ENCODE peak calls at places on chromosomes 6 and 20, in ten cellular contexts. One of them, this sample, is unnamed.

GRCh38 chr6:167470101-167470835 is 145.4 kb downstream of the TTLL2 start:
- DNase-seq in K562: no peak
- DNase-seq in GM23338: no peak
- DNase-seq in A549: no peak
- DNase-seq in astrocyte: no peak
- DNase-seq in neuronal stem cell: no peak
- DNase-seq in fibroblast of lung: no peak
- DNase-seq in GM23248: no peak
- DNase-seq in neural progenitor cell: no peak
- DNase-seq in H1: no peak
- DNase-seq in this sample: no peak

GRCh38 chr20:21640556-21640955 is 64.9 kb upstream of the PAX1 start:
- DNase-seq in A549: peak; percentile 52
- DNase-seq in K562: peak; percentile 13
- DNase-seq in GM23338: peak; percentile 81
- DNase-seq in neural progenitor cell: peak; percentile 64
- DNase-seq in GM23248: no peak
- DNase-seq in neuronal stem cell: peak; percentile 9
- DNase-seq in fibroblast of lung: no peak
- DNase-seq in H1: peak; percentile 38
- DNase-seq in astrocyte: no peak
- DNase-seq in this sample: peak; percentile 54

GRCh38 chr20:24648919-24649318 is 179.5 kb downstream of the SYNDIG1 start:
- DNase-seq in astrocyte: no peak
- DNase-seq in neuronal stem cell: no peak
- DNase-seq in A549: no peak
- DNase-seq in neural progenitor cell: no peak
- DNase-seq in GM23248: no peak
- DNase-seq in H1: no peak
- DNase-seq in GM23338: no peak
- DNase-seq in fibroblast of lung: no peak
- DNase-seq in K562: no peak
- DNase-seq in this sample: no peak

GRCh38 chr6:7561153-7561964 is 19.9 kb downstream of the DSP start:
- DNase-seq in GM23338: no peak
- DNase-seq in GM23248: peak; percentile 51
- DNase-seq in H1: no peak
- DNase-seq in K562: peak; percentile 56
- DNase-seq in astrocyte: no peak
- DNase-seq in A549: no peak
- DNase-seq in neural progenitor cell: no peak
- DNase-seq in fibroblast of lung: no peak
- DNase-seq in neuronal stem cell: no peak
- DNase-seq in this sample: no peak

GRCh38 chr6:44859901-44860410 is 468.2 kb upstream of the RUNX2 start:
- DNase-seq in K562: no peak
- DNase-seq in A549: no peak
- DNase-seq in H1: no peak
- DNase-seq in GM23248: no peak
- DNase-seq in neuronal stem cell: no peak
- DNase-seq in GM23338: no peak
- DNase-seq in astrocyte: no peak
- DNase-seq in neural progenitor cell: no peak
- DNase-seq in fibroblast of lung: no peak
- DNase-seq in this sample: no peak

GRCh38 chr6:170086639-170087420 is 204.0 kb downstream of the DLL1 start:
- DNase-seq in GM23248: no peak
- DNase-seq in A549: no peak
- DNase-seq in GM23338: no peak
- DNase-seq in neural progenitor cell: no peak
- DNase-seq in K562: no peak
- DNase-seq in astrocyte: no peak
- DNase-seq in fibroblast of lung: no peak
- DNase-seq in neuronal stem cell: no peak
- DNase-seq in H1: no peak
- DNase-seq in this sample: no peak

GRCh38 chr6:100181309-100181708 is 187.3 kb upstream of the MCHR2 start:
- DNase-seq in K562: no peak
- DNase-seq in astrocyte: no peak
- DNase-seq in H1: no peak
- DNase-seq in neuronal stem cell: no peak
- DNase-seq in GM23338: no peak
- DNase-seq in GM23248: no peak
- DNase-seq in A549: no peak
- DNase-seq in fibroblast of lung: no peak
- DNase-seq in neural progenitor cell: no peak
- DNase-seq in this sample: no peak

GRCh38 chr20:31851240-31851955 is 6.0 kb upstream of the FOXS1 start:
- DNase-seq in neural progenitor cell: no peak
- DNase-seq in K562: no peak
- DNase-seq in A549: no peak
- DNase-seq in GM23338: no peak
- DNase-seq in GM23248: peak; percentile 27
- DNase-seq in fibroblast of lung: no peak
- DNase-seq in astrocyte: no peak
- DNase-seq in neuronal stem cell: no peak
- DNase-seq in H1: no peak
- DNase-seq in this sample: no peak

GRCh38 chr6:77512554-77512953 is 49.3 kb upstream of the HTR1B start:
- DNase-seq in A549: no peak
- DNase-seq in GM23248: no peak
- DNase-seq in fibroblast of lung: no peak
- DNase-seq in H1: no peak
- DNase-seq in K562: no peak
- DNase-seq in astrocyte: no peak
- DNase-seq in GM23338: no peak
- DNase-seq in neuronal stem cell: no peak
- DNase-seq in neural progenitor cell: no peak
- DNase-seq in this sample: no peak

GRCh38 chr6:158642097-158642601 is 2.4 kb downstream of the DYNLT1 start:
- DNase-seq in GM23248: peak; percentile 96
- DNase-seq in K562: no peak
- DNase-seq in astrocyte: peak; percentile 92
- DNase-seq in neuronal stem cell: no peak
- DNase-seq in GM23338: no peak
- DNase-seq in H1: no peak
- DNase-seq in A549: no peak
- DNase-seq in fibroblast of lung: peak; percentile 95
- DNase-seq in neural progenitor cell: no peak
- DNase-seq in this sample: no peak

GRCh38 chr6:169337881-169338445 is 84.3 kb upstream of the THBS2 start:
- DNase-seq in neural progenitor cell: no peak
- DNase-seq in fibroblast of lung: no peak
- DNase-seq in H1: no peak
- DNase-seq in GM23338: no peak
- DNase-seq in neuronal stem cell: no peak
- DNase-seq in astrocyte: no peak
- DNase-seq in A549: no peak
- DNase-seq in GM23248: peak; percentile 79
- DNase-seq in K562: no peak
- DNase-seq in this sample: no peak

GRCh38 chr6:75128881-75129570 is 76.8 kb downstream of the COL12A1 start:
- DNase-seq in neuronal stem cell: no peak
- DNase-seq in GM23338: no peak
- DNase-seq in K562: no peak
- DNase-seq in astrocyte: peak; percentile 77
- DNase-seq in fibroblast of lung: peak; percentile 78
- DNase-seq in A549: no peak
- DNase-seq in H1: no peak
- DNase-seq in GM23248: peak; percentile 45
- DNase-seq in neural progenitor cell: no peak
- DNase-seq in this sample: no peak
- H3K4me2 ChIP-seq in neuronal stem cell: no peak overlapping the region
- H3K4me2 ChIP-seq in GM23338: no peak overlapping the region
- H3K4me2 ChIP-seq in K562: no peak overlapping the region
- H3K4me2 ChIP-seq in astrocyte: no peak overlapping the region
- H3K4me2 ChIP-seq in fibroblast of lung: no peak overlapping the region
- H3K4me2 ChIP-seq in A549: no peak overlapping the region
- H3K4me2 ChIP-seq in H1: no peak overlapping the region
- H3K4me2 ChIP-seq in GM23248: no peak overlapping the region
- H3K4me2 ChIP-seq in neural progenitor cell: no peak overlapping the region
- H3K4me2 ChIP-seq in this sample: no peak overlapping the region

DNA sequence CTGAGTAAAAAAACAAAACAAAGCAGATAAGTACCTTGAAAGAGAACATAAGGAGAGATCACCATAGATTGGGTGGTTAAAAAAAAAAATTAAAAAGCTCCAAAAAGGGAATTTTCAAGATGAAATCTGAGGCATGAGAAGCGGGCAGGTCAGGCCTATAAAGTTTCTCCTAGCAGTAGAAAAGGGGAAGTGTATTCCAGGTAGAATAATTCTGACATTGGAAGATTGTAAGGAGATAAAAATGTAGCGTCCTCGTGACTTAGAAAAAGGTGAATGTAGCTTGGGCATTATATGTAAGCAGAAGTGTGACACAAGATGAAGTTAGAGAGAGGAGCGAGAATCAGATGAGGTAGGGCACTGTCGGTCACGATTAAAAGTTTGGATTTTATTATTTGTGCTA is 9.1 kb upstream of the ADGRB3 start:
- DNase-seq in H1: no peak
- DNase-seq in A549: no peak
- DNase-seq in K562: no peak
- DNase-seq in GM23338: no peak
- DNase-seq in fibroblast of lung: no peak
- DNase-seq in neuronal stem cell: no peak
- DNase-seq in neural progenitor cell: no peak
- DNase-seq in astrocyte: no peak
- DNase-seq in GM23248: no peak
- DNase-seq in this sample: no peak
- H3K4me2 ChIP-seq in H1: no peak overlapping the region
- H3K4me2 ChIP-seq in A549: no peak overlapping the region
- H3K4me2 ChIP-seq in K562: no peak overlapping the region
- H3K4me2 ChIP-seq in GM23338: no peak overlapping the region
- H3K4me2 ChIP-seq in fibroblast of lung: no peak overlapping the region
- H3K4me2 ChIP-seq in neuronal stem cell: no peak overlapping the region
- H3K4me2 ChIP-seq in neural progenitor cell: no peak overlapping the region
- H3K4me2 ChIP-seq in astrocyte: no peak overlapping the region
- H3K4me2 ChIP-seq in GM23248: no peak overlapping the region
- H3K4me2 ChIP-seq in this sample: no peak overlapping the region

GRCh38 chr20:46366826-46367225 is 39.6 kb downstream of the ELMO2 start:
- DNase-seq in A549: no peak
- DNase-seq in neural progenitor cell: no peak
- DNase-seq in GM23338: no peak
- DNase-seq in fibroblast of lung: no peak
- DNase-seq in H1: no peak
- DNase-seq in GM23248: no peak
- DNase-seq in K562: no peak
- DNase-seq in astrocyte: no peak
- DNase-seq in neuronal stem cell: no peak
- DNase-seq in this sample: no peak

GRCh38 chr20:46367234-46367633 is 39.2 kb downstream of the ELMO2 start:
- DNase-seq in K562: no peak
- DNase-seq in fibroblast of lung: no peak
- DNase-seq in GM23338: no peak
- DNase-seq in GM23248: no peak
- DNase-seq in A549: no peak
- DNase-seq in neural progenitor cell: no peak
- DNase-seq in neuronal stem cell: no peak
- DNase-seq in H1: no peak
- DNase-seq in astrocyte: no peak
- DNase-seq in this sample: no peak

GRCh38 chr20:46371656-46372055 is 34.8 kb downstream of the ELMO2 start:
- DNase-seq in neural progenitor cell: no peak
- DNase-seq in neuronal stem cell: no peak
- DNase-seq in K562: no peak
- DNase-seq in GM23248: peak; percentile 20
- DNase-seq in H1: no peak
- DNase-seq in GM23338: no peak
- DNase-seq in A549: no peak
- DNase-seq in fibroblast of lung: no peak
- DNase-seq in astrocyte: no peak
- DNase-seq in this sample: no peak

GRCh38 chr20:46367967-46368901 is 38.2 kb downstream of the ELMO2 start:
- DNase-seq in GM23248: no peak
- DNase-seq in astrocyte: peak; percentile 17
- DNase-seq in neuronal stem cell: no peak
- DNase-seq in fibroblast of lung: no peak
- DNase-seq in neural progenitor cell: no peak
- DNase-seq in H1: no peak
- DNase-seq in A549: no peak
- DNase-seq in K562: peak; percentile 77
- DNase-seq in GM23338: no peak
- DNase-seq in this sample: no peak

GRCh38 chr20:46368902-46369268 is 37.5 kb downstream of the ELMO2 start:
- DNase-seq in neural progenitor cell: no peak
- DNase-seq in neuronal stem cell: no peak
- DNase-seq in GM23338: no peak
- DNase-seq in astrocyte: no peak
- DNase-seq in A549: no peak
- DNase-seq in K562: no peak
- DNase-seq in fibroblast of lung: no peak
- DNase-seq in H1: no peak
- DNase-seq in GM23248: peak; percentile 38
- DNase-seq in this sample: no peak
- H3K4me2 ChIP-seq in neural progenitor cell: no peak overlapping the region
- H3K4me2 ChIP-seq in neuronal stem cell: no peak overlapping the region
- H3K4me2 ChIP-seq in GM23338: no peak overlapping the region
- H3K4me2 ChIP-seq in astrocyte: no peak overlapping the region
- H3K4me2 ChIP-seq in A549: no peak overlapping the region
- H3K4me2 ChIP-seq in K562: peak overlapping the region; percentile 39
- H3K4me2 ChIP-seq in fibroblast of lung: no peak overlapping the region
- H3K4me2 ChIP-seq in H1: no peak overlapping the region
- H3K4me2 ChIP-seq in GM23248: no peak overlapping the region
- H3K4me2 ChIP-seq in this sample: no peak overlapping the region

GRCh38 chr20:61742097-61742805 is 323.4 kb downstream of the TAF4 start:
- DNase-seq in GM23338: no peak
- DNase-seq in neural progenitor cell: peak; percentile 41
- DNase-seq in K562: no peak
- DNase-seq in astrocyte: no peak
- DNase-seq in GM23248: no peak
- DNase-seq in neuronal stem cell: no peak
- DNase-seq in fibroblast of lung: no peak
- DNase-seq in H1: no peak
- DNase-seq in A549: no peak
- DNase-seq in this sample: peak; percentile 3
- H3K4me2 ChIP-seq in GM23338: no peak overlapping the region
- H3K4me2 ChIP-seq in neural progenitor cell: no peak overlapping the region
- H3K4me2 ChIP-seq in K562: no peak overlapping the region
- H3K4me2 ChIP-seq in astrocyte: no peak overlapping the region
- H3K4me2 ChIP-seq in GM23248: no peak overlapping the region
- H3K4me2 ChIP-seq in neuronal stem cell: no peak overlapping the region
- H3K4me2 ChIP-seq in fibroblast of lung: no peak overlapping the region
- H3K4me2 ChIP-seq in H1: no peak overlapping the region
- H3K4me2 ChIP-seq in A549: no peak overlapping the region
- H3K4me2 ChIP-seq in this sample: no peak overlapping the region

DNA sequence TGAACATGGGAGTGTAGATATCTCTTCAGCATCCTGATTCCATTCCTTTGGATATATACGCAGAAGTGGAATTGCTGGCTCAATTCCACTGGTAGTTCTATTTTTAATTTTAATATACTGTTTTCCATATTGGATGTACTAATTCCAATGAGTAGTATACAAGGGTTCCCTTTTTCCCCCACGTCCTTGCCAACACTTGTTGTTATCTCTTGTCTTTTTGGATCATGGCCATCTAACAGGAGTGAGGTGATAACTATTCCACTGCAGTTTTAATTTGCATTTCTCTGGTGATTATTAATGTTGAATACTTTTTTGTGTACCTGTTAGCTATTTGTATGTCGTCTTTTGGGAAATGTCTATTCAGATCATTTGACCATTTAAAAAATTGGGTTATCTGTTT is 91.5 kb downstream of the ZFAND3 start:
- DNase-seq in K562: no peak
- DNase-seq in astrocyte: no peak
- DNase-seq in H1: no peak
- DNase-seq in A549: no peak
- DNase-seq in fibroblast of lung: no peak
- DNase-seq in neuronal stem cell: no peak
- DNase-seq in GM23248: no peak
- DNase-seq in GM23338: no peak
- DNase-seq in neural progenitor cell: no peak
- DNase-seq in this sample: no peak
- H3K4me2 ChIP-seq in K562: no peak overlapping the region
- H3K4me2 ChIP-seq in astrocyte: no peak overlapping the region
- H3K4me2 ChIP-seq in H1: no peak overlapping the region
- H3K4me2 ChIP-seq in A549: no peak overlapping the region
- H3K4me2 ChIP-seq in fibroblast of lung: no peak overlapping the region
- H3K4me2 ChIP-seq in neuronal stem cell: no peak overlapping the region
- H3K4me2 ChIP-seq in GM23248: no peak overlapping the region
- H3K4me2 ChIP-seq in GM23338: no peak overlapping the region
- H3K4me2 ChIP-seq in neural progenitor cell: no peak overlapping the region
- H3K4me2 ChIP-seq in this sample: no peak overlapping the region

This sample was measured in OCI-LY7.